ENCODE peak calls at places on chromosomes 4 and X, in eight cellular contexts. One of them, this sample, is unnamed.

GRCh38 chrX:23884427-23885024 is 23.2 kb downstream of the APOO start:
- DNase-seq in prostate gland: no peak
- DNase-seq in mucosa of descending colon: no peak
- DNase-seq in fibroblast of the aortic adventitia: no peak
- DNase-seq in GM12865: no peak
- DNase-seq in A549: no peak
- DNase-seq in dorsolateral prefrontal cortex: no peak
- DNase-seq in GM23248: peak; percentile 54
- DNase-seq in this sample: no peak

GRCh38 chr4:183038436-183038835 is 60.6 kb upstream of the WWC2 start:
- DNase-seq in prostate gland: no peak
- DNase-seq in mucosa of descending colon: no peak
- DNase-seq in fibroblast of the aortic adventitia: no peak
- DNase-seq in GM12865: no peak
- DNase-seq in A549: no peak
- DNase-seq in dorsolateral prefrontal cortex: no peak
- DNase-seq in GM23248: no peak
- DNase-seq in this sample: no peak

GRCh38 chr4:151553874-151554273 is 144.9 kb downstream of the FHIP1A start:
- DNase-seq in prostate gland: no peak
- DNase-seq in mucosa of descending colon: peak; percentile 62
- DNase-seq in fibroblast of the aortic adventitia: no peak
- DNase-seq in GM12865: no peak
- DNase-seq in A549: no peak
- DNase-seq in dorsolateral prefrontal cortex: no peak
- DNase-seq in GM23248: no peak
- DNase-seq in this sample: no peak

GRCh38 chr4:39037491-39037825 is 5.2 kb upstream of the TMEM156 start:
- DNase-seq in prostate gland: no peak
- DNase-seq in mucosa of descending colon: no peak
- DNase-seq in fibroblast of the aortic adventitia: no peak
- DNase-seq in GM12865: peak; percentile 57
- DNase-seq in A549: no peak
- DNase-seq in dorsolateral prefrontal cortex: no peak
- DNase-seq in GM23248: peak; percentile 47
- DNase-seq in this sample: no peak

GRCh38 chr4:155342142-155342541 is 34.6 kb downstream of the MAP9 start:
- DNase-seq in prostate gland: no peak
- DNase-seq in mucosa of descending colon: no peak
- DNase-seq in fibroblast of the aortic adventitia: peak; percentile 17
- DNase-seq in GM12865: no peak
- DNase-seq in A549: peak; percentile 18
- DNase-seq in dorsolateral prefrontal cortex: no peak
- DNase-seq in GM23248: peak; percentile 53
- DNase-seq in this sample: no peak

GRCh38 chr4:74481891-74482609 is 37.1 kb downstream of the AREG start:
- DNase-seq in prostate gland: no peak
- DNase-seq in mucosa of descending colon: no peak
- DNase-seq in fibroblast of the aortic adventitia: no peak
- DNase-seq in GM12865: no peak
- DNase-seq in A549: no peak
- DNase-seq in dorsolateral prefrontal cortex: no peak
- DNase-seq in GM23248: no peak
- DNase-seq in this sample: no peak

GRCh38 chrX:107154787-107155620 is 36.4 kb upstream of the RBM41 start:
- DNase-seq in prostate gland: no peak
- DNase-seq in mucosa of descending colon: no peak
- DNase-seq in fibroblast of the aortic adventitia: peak; percentile 2
- DNase-seq in GM12865: peak; percentile 0
- DNase-seq in A549: peak; percentile 21
- DNase-seq in dorsolateral prefrontal cortex: no peak
- DNase-seq in GM23248: peak; percentile 10
- DNase-seq in this sample: no peak

GRCh38 chr4:15778191-15778741 is at the start of gene CD38:
- DNase-seq in prostate gland: peak; percentile 26
- DNase-seq in mucosa of descending colon: peak; percentile 65
- DNase-seq in fibroblast of the aortic adventitia: no peak
- DNase-seq in GM12865: peak; percentile 88
- DNase-seq in A549: peak; percentile 10
- DNase-seq in dorsolateral prefrontal cortex: no peak
- DNase-seq in GM23248: peak; percentile 41
- DNase-seq in this sample: no peak

GRCh38 chrX:46927718-46928117 is 15.5 kb downstream of the JADE3 start:
- DNase-seq in prostate gland: no peak
- DNase-seq in mucosa of descending colon: no peak
- DNase-seq in fibroblast of the aortic adventitia: no peak
- DNase-seq in GM12865: no peak
- DNase-seq in A549: no peak
- DNase-seq in dorsolateral prefrontal cortex: no peak
- DNase-seq in GM23248: no peak
- DNase-seq in this sample: no peak

GRCh38 chrX:119728487-119728886 is 29.9 kb upstream of the SOWAHD start:
- DNase-seq in prostate gland: no peak
- DNase-seq in mucosa of descending colon: peak; percentile 20
- DNase-seq in fibroblast of the aortic adventitia: no peak
- DNase-seq in GM12865: no peak
- DNase-seq in A549: peak; percentile 13
- DNase-seq in dorsolateral prefrontal cortex: no peak
- DNase-seq in GM23248: no peak
- DNase-seq in this sample: no peak

GRCh38 chrX:14591976-14592375 is 62.6 kb downstream of the GLRA2 start:
- DNase-seq in prostate gland: no peak
- DNase-seq in mucosa of descending colon: no peak
- DNase-seq in fibroblast of the aortic adventitia: no peak
- DNase-seq in GM12865: no peak
- DNase-seq in A549: no peak
- DNase-seq in dorsolateral prefrontal cortex: no peak
- DNase-seq in GM23248: peak; percentile 70
- DNase-seq in this sample: no peak

GRCh38 chr4:79334341-79334740 is 8.5 kb upstream of the NAA11 start:
- DNase-seq in prostate gland: no peak
- DNase-seq in mucosa of descending colon: no peak
- DNase-seq in fibroblast of the aortic adventitia: no peak
- DNase-seq in GM12865: no peak
- DNase-seq in A549: no peak
- DNase-seq in dorsolateral prefrontal cortex: no peak
- DNase-seq in GM23248: no peak
- DNase-seq in this sample: no peak

GRCh38 chr4:79340568-79340967 is 14.7 kb upstream of the NAA11 start:
- DNase-seq in prostate gland: no peak
- DNase-seq in mucosa of descending colon: no peak
- DNase-seq in fibroblast of the aortic adventitia: no peak
- DNase-seq in GM12865: no peak
- DNase-seq in A549: no peak
- DNase-seq in dorsolateral prefrontal cortex: no peak
- DNase-seq in GM23248: no peak
- DNase-seq in this sample: no peak

GRCh38 chr4:79338148-79338547 is 12.3 kb upstream of the NAA11 start:
- DNase-seq in prostate gland: no peak
- DNase-seq in mucosa of descending colon: no peak
- DNase-seq in fibroblast of the aortic adventitia: no peak
- DNase-seq in GM12865: no peak
- DNase-seq in A549: no peak
- DNase-seq in dorsolateral prefrontal cortex: no peak
- DNase-seq in GM23248: no peak
- DNase-seq in this sample: no peak

GRCh38 chr4:79331126-79331876 is 5.4 kb upstream of the NAA11 start:
- DNase-seq in prostate gland: no peak
- DNase-seq in mucosa of descending colon: no peak
- DNase-seq in fibroblast of the aortic adventitia: peak; percentile 10
- DNase-seq in GM12865: peak; percentile 7
- DNase-seq in A549: no peak
- DNase-seq in dorsolateral prefrontal cortex: no peak
- DNase-seq in GM23248: no peak
- DNase-seq in this sample: no peak

GRCh38 chr4:79334783-79335182 is 8.9 kb upstream of the NAA11 start:
- DNase-seq in prostate gland: no peak
- DNase-seq in mucosa of descending colon: no peak
- DNase-seq in fibroblast of the aortic adventitia: no peak
- DNase-seq in GM12865: no peak
- DNase-seq in A549: no peak
- DNase-seq in dorsolateral prefrontal cortex: no peak
- DNase-seq in GM23248: no peak
- DNase-seq in this sample: no peak
- H3K4me3 ChIP-seq in prostate gland: no peak overlapping the region
- H3K4me3 ChIP-seq in mucosa of descending colon: no peak overlapping the region
- H3K4me3 ChIP-seq in fibroblast of the aortic adventitia: no peak overlapping the region
- H3K4me3 ChIP-seq in GM12865: no peak overlapping the region
- H3K4me3 ChIP-seq in A549: no peak overlapping the region
- H3K4me3 ChIP-seq in dorsolateral prefrontal cortex: no peak overlapping the region
- H3K4me3 ChIP-seq in GM23248: no peak overlapping the region
- H3K4me3 ChIP-seq in this sample: no peak overlapping the region

GRCh38 chrX:137550561-137551305 is 15.2 kb upstream of the ZIC3 start:
- DNase-seq in prostate gland: no peak
- DNase-seq in mucosa of descending colon: no peak
- DNase-seq in fibroblast of the aortic adventitia: no peak
- DNase-seq in GM12865: no peak
- DNase-seq in A549: no peak
- DNase-seq in dorsolateral prefrontal cortex: peak; percentile 40
- DNase-seq in GM23248: no peak
- DNase-seq in this sample: no peak
- H3K4me3 ChIP-seq in prostate gland: no peak overlapping the region
- H3K4me3 ChIP-seq in mucosa of descending colon: no peak overlapping the region
- H3K4me3 ChIP-seq in fibroblast of the aortic adventitia: no peak overlapping the region
- H3K4me3 ChIP-seq in GM12865: no peak overlapping the region
- H3K4me3 ChIP-seq in A549: no peak overlapping the region
- H3K4me3 ChIP-seq in dorsolateral prefrontal cortex: peak overlapping the region; percentile 28
- H3K4me3 ChIP-seq in GM23248: no peak overlapping the region
- H3K4me3 ChIP-seq in this sample: no peak overlapping the region

DNA sequence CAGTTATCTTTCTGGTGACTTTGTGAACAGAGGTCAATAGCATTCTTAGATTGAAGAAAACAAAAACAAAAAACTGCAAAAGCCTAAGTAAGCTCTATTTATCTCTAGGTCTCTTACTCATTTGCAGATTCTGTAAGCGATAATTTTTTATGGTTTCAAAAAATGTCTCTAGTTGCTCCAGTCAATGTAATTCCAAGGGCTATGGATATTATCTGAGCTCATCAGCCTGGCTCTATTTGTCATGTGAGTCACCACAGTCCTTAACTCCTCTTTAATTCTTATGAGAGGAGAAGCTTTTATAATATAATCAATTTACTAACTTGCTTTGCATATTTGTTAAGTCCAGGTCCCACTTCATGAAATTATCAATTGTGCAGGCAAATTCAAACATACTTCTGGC is 79.1 kb downstream of the NPFFR2 start:
- DNase-seq in prostate gland: no peak
- DNase-seq in mucosa of descending colon: no peak
- DNase-seq in fibroblast of the aortic adventitia: no peak
- DNase-seq in GM12865: no peak
- DNase-seq in A549: no peak
- DNase-seq in dorsolateral prefrontal cortex: no peak
- DNase-seq in GM23248: no peak
- DNase-seq in this sample: no peak
- H3K4me3 ChIP-seq in prostate gland: no peak overlapping the region
- H3K4me3 ChIP-seq in mucosa of descending colon: no peak overlapping the region
- H3K4me3 ChIP-seq in fibroblast of the aortic adventitia: no peak overlapping the region
- H3K4me3 ChIP-seq in GM12865: no peak overlapping the region
- H3K4me3 ChIP-seq in A549: no peak overlapping the region
- H3K4me3 ChIP-seq in dorsolateral prefrontal cortex: no peak overlapping the region
- H3K4me3 ChIP-seq in GM23248: no peak overlapping the region
- H3K4me3 ChIP-seq in this sample: no peak overlapping the region

GRCh38 chr4:107991945-107992625 is 2.4 kb downstream of the HADH start:
- DNase-seq in prostate gland: no peak
- DNase-seq in mucosa of descending colon: no peak
- DNase-seq in fibroblast of the aortic adventitia: peak; percentile 85
- DNase-seq in GM12865: no peak
- DNase-seq in A549: no peak
- DNase-seq in dorsolateral prefrontal cortex: no peak
- DNase-seq in GM23248: peak; percentile 31
- DNase-seq in this sample: no peak
- H3K4me3 ChIP-seq in prostate gland: no peak overlapping the region
- H3K4me3 ChIP-seq in mucosa of descending colon: no peak overlapping the region
- H3K4me3 ChIP-seq in fibroblast of the aortic adventitia: no peak overlapping the region
- H3K4me3 ChIP-seq in GM12865: peak overlapping the region; percentile 91
- H3K4me3 ChIP-seq in A549: no peak overlapping the region
- H3K4me3 ChIP-seq in dorsolateral prefrontal cortex: no peak overlapping the region
- H3K4me3 ChIP-seq in GM23248: no peak overlapping the region
- H3K4me3 ChIP-seq in this sample: peak overlapping the region; percentile 2